ENCODE peak calls at places on chromosomes 2 and 18, in four cellular contexts. S is heart left ventricle, N is gastrocnemius medialis, X is small intestine. A is an unnamed sample.

GRCh38 chr2:42917374-42918017 is 125.1 kb upstream of the HAAO start:
- DNase-seq in N (peak; percentile 46), S (peak; percentile 77), X (peak; percentile 89), A (peak; percentile 40)

GRCh38 chr2:134181219-134181618 is 72.7 kb upstream of the MGAT5 start:
- DNase-seq in N (no peak), X (peak; percentile 67), S (no peak), A (peak; percentile 44)

GRCh38 chr18:23924813-23925212 is 89.7 kb upstream of the TTC39C start:
- DNase-seq in S (no peak), X (no peak), N (no peak), A (no peak)

GRCh38 chr2:61179701-61180639 is 18.0 kb downstream of the C2orf74 start:
- DNase-seq in X (no peak), S (peak; percentile 72), N (peak; percentile 44), A (no peak)

GRCh38 chr2:61949458-61950107 is 44.1 kb downstream of the COMMD1 start:
- DNase-seq in N (no peak), X (no peak), S (no peak), A (no peak)

GRCh38 chr2:110881908-110882307 is 149.5 kb downstream of the ACOXL start:
- DNase-seq in X (no peak), N (no peak), S (no peak), A (no peak)

GRCh38 chr2:51581636-51582267 is 549.8 kb upstream of the NRXN1 start:
- DNase-seq in X (no peak), S (no peak), N (no peak), A (no peak)

GRCh38 chr2:37653805-37654378 is 17.6 kb downstream of the CDC42EP3 start:
- DNase-seq in S (peak; percentile 70), X (no peak), N (peak; percentile 95), A (peak; percentile 49)

GRCh38 chr18:54558609-54559585 is 32.1 kb upstream of the DYNAP start:
- DNase-seq in X (peak; percentile 44), N (no peak), S (no peak), A (no peak)

GRCh38 chr2:42200534-42201227 is 31.5 kb downstream of the EML4 start:
- DNase-seq in X (no peak), S (no peak), N (no peak), A (no peak)

GRCh38 chr2:188869560-188869959 is 104.6 kb upstream of the COL3A1 start:
- DNase-seq in N (no peak), S (no peak), X (no peak), A (no peak)

GRCh38 chr18:51525453-51526225 is 328.2 kb upstream of the MEX3C start:
- DNase-seq in X (no peak), N (no peak), S (no peak), A (no peak)

GRCh38 chr18:4068552-4069158 is 386.5 kb downstream of the DLGAP1 start:
- DNase-seq in S (peak; percentile 12), X (peak; percentile 64), N (no peak), A (peak; percentile 13)

GRCh38 chr2:174024524-174025270 is 59.5 kb upstream of the SP3 start:
- DNase-seq in X (no peak), S (peak; percentile 85), N (peak; percentile 83), A (peak; percentile 66)

GRCh38 chr2:138029238-138029637 is 65.0 kb downstream of the HNMT start:
- DNase-seq in X (no peak), N (no peak), S (peak; percentile 10), A (no peak)

GRCh38 chr18:37393945-37394609 is 171.5 kb downstream of the CELF4 start:
- DNase-seq in N (peak; percentile 18), X (peak; percentile 7), S (peak; percentile 82), A (peak; percentile 32)

GRCh38 chr2:160909781-160910242 is 250.4 kb upstream of the TANK start:
- DNase-seq in X (no peak), N (no peak), S (no peak), A (no peak)

GRCh38 chr2:207161724-207162123 is 4.0 kb downstream of the KLF7 start:
- DNase-seq in S (no peak), N (no peak), X (no peak), A (no peak)

GRCh38 chr2:25230128-25230527 is 61.7 kb upstream of the POMC start:
- DNase-seq in X (no peak), S (no peak), N (no peak), A (no peak)

GRCh38 chr2:119704670-119705120 is 25.7 kb downstream of the TMEM177 start:
- DNase-seq in X (no peak), S (no peak), N (no peak), A (no peak)

GRCh38 chr2:177143444-177143843 is 69.2 kb upstream of the HNRNPA3 start:
- DNase-seq in X (no peak), N (no peak), S (no peak), A (no peak)

GRCh38 chr2:109318150-109318948 is 189.3 kb downstream of the SH3RF3 start:
- DNase-seq in N (peak; percentile 71), S (peak; percentile 62), X (no peak), A (peak; percentile 61)

GRCh38 chr2:66389651-66390131 is 45.2 kb upstream of the MEIS1 start:
- DNase-seq in S (no peak), X (no peak), N (no peak), A (no peak)

GRCh38 chr2:108413731-108414130 is 35.3 kb upstream of the GCC2 start:
- DNase-seq in N (no peak), X (no peak), S (no peak), A (no peak)

GRCh38 chr2:160392201-160392600 is 101.4 kb downstream of the RBMS1 start:
- DNase-seq in N (no peak), S (no peak), X (no peak), A (no peak)

GRCh38 chr2:217983276-217984233 is 19.2 kb downstream of the TNS1 start:
- DNase-seq in S (no peak), N (no peak), X (no peak), A (no peak)

GRCh38 chr18:14970027-14970426 is 222.1 kb downstream of the ANKRD30B start:
- DNase-seq in N (no peak), X (no peak), S (no peak), A (no peak)

GRCh38 chr2:237097911-237098702 is 12.4 kb downstream of the COPS8 start:
- DNase-seq in X (no peak), N (peak; percentile 36), S (no peak), A (no peak)

GRCh38 chr2:105344704-105345345 is 7.5 kb downstream of the C2orf49 start:
- DNase-seq in N (no peak), S (no peak), X (peak; percentile 59), A (no peak)

GRCh38 chr2:23589739-23590138 is 204.8 kb downstream of the KLHL29 start:
- DNase-seq in N (peak; percentile 90), X (no peak), S (no peak), A (no peak)

GRCh38 chr18:27004056-27004829 is 138.7 kb upstream of the AQP4 start:
- DNase-seq in X (no peak), S (no peak), N (no peak), A (no peak)

GRCh38 chr2:68386362-68386761 is 21.3 kb downstream of the PLEK start:
- DNase-seq in N (no peak), S (no peak), X (no peak), A (no peak)
- H3K27ac ChIP-seq in N (no peak overlapping the region), S (no peak overlapping the region), X (no peak overlapping the region), A (no peak overlapping the region)

GRCh38 chr2:36423619-36424120 is 68.1 kb downstream of the CRIM1 start:
- DNase-seq in X (no peak), S (no peak), N (no peak), A (no peak)

GRCh38 chr2:36423172-36423571 is 67.6 kb downstream of the CRIM1 start:
- DNase-seq in N (no peak), X (peak; percentile 78), S (no peak), A (peak; percentile 38)

GRCh38 chr2:36432479-36432878 is 76.9 kb downstream of the CRIM1 start:
- DNase-seq in S (no peak), N (no peak), X (no peak), A (no peak)

GRCh38 chr2:36425771-36426340 is 70.3 kb downstream of the CRIM1 start:
- DNase-seq in X (no peak), S (no peak), N (no peak), A (no peak)

DNA sequence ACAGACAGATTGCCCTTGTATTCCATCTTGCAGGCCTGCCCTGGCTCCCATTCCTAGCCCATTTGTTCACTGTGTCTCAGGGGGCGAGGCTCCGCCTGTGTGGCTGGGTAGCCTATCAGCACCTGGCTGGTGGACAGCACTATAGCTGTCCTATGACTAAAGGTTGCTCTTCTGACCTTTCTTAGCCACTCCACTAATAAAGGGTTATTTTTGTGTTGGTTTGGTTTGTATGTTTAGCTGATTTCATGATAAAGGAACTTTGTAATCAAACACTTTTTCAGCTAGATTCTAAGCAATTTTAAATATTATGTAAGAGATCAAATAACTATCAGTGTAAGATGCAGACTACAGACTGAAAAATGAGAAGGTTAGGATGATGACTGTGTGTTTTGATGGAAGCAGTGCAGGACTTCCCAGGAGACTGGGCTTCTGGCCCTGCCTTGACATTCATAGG is 72.2 kb downstream of the CRIM1 start:
- DNase-seq in S (no peak), X (no peak), N (peak; percentile 20), A (no peak)
- H3K27ac ChIP-seq in S (no peak overlapping the region), X (no peak overlapping the region), N (no peak overlapping the region), A (no peak overlapping the region)

DNA sequence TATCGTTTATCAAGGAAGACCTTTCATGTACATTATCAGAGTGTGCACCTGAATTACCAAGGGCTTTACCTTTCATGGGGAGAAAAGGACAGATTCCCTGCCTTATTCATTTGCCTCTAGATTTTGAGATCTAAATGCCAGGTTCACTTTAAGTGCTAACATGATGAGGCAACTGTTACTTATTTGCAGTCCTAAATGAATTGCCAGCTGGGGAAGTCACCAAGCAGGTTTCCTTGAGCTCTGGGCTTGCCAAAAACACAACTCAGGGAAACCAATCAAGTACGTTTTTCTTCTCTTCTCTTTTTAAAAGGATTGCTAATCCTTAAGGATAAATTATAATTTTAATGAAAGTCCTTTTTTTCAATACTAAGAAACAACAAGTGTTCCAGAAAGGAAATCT is 70.6 kb downstream of the RTN4 start:
- DNase-seq in X (peak; percentile 33), N (peak; percentile 73), S (no peak), A (peak; percentile 65)
- H3K27ac ChIP-seq in X (no peak overlapping the region), N (peak overlapping the region; percentile 93), S (no peak overlapping the region), A (peak overlapping the region; percentile 31)

GRCh38 chr18:69435000-69435399 is 34.3 kb downstream of the DOK6 start:
- DNase-seq in N (no peak), X (no peak), S (no peak), A (no peak)
- H3K27ac ChIP-seq in N (no peak overlapping the region), X (no peak overlapping the region), S (no peak overlapping the region), A (no peak overlapping the region)

GRCh38 chr2:241363316-241363879 is 7.3 kb downstream of the FARP2 start:
- DNase-seq in S (no peak), N (peak; percentile 56), X (peak; percentile 75), A (peak; percentile 22)

GRCh38 chr2:241368643-241369042 is 12.6 kb downstream of the FARP2 start:
- DNase-seq in S (no peak), X (no peak), N (no peak), A (no peak)

GRCh38 chr2:241359481-241360045 is 3.5 kb downstream of the FARP2 start:
- DNase-seq in S (no peak), N (no peak), X (peak; percentile 82), A (peak; percentile 46)

DNA sequence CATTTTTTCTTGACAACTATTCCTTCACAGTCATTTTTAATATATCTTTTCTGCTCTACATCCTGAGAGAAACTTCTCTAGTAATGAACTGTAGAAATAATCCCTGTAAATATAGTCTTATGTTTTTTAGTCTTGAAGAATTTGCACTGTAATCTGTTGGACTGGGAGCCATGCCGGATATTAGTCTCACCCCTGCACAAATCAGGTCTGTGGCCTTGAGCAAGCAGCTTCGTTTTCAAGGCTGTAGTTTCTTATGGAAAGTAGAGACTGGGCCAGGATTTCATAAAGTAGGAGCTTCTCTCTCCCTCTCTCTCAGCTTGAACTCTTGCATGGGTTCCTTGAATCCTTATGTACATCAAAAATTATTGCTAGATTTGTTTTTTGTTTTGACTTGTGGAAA is 8.7 kb downstream of the FARP2 start:
- DNase-seq in N (no peak), S (no peak), X (no peak), A (no peak)
- H3K27ac ChIP-seq in N (no peak overlapping the region), S (no peak overlapping the region), X (no peak overlapping the region), A (no peak overlapping the region)

A was measured in transverse colon.